ENCODE peak calls at places on chromosome 3, in seven cellular contexts. L is activated T-cell treated with anti-CD3 and anti-CD28 coated beads for 1 hour; A is GM10248; C is activated CD8-positive, alpha-beta memory T cell treated with anti-CD3 and anti-CD28 coated beads for 1 hour; Y is MCF 10A; W is EL; P is endothelial cell. J is an unnamed sample.

GRCh38 chr3:22016197-22016596 is 265.2 kb upstream of the ZNF385D start:
- DNase-seq in C (no peak), A (no peak), P (no peak), W (no peak), L (no peak), Y (no peak), J (no peak)

GRCh38 chr3:44529927-44530326 is 25.1 kb upstream of the ZKSCAN7 start:
- DNase-seq in Y (peak), C (no peak), W (peak), L (no peak), A (no peak), P (no peak), J (no peak)

GRCh38 chr3:168467085-168467714 is 371.5 kb upstream of the GOLIM4 start:
- DNase-seq in A (peak), L (no peak), Y (peak), C (no peak), W (peak), P (peak), J (peak)

GRCh38 chr3:74527566-74527965 is 86.9 kb downstream of the CNTN3 start:
- DNase-seq in C (no peak), A (no peak), P (no peak), L (no peak), Y (no peak), W (no peak), J (no peak)

GRCh38 chr3:53804697-53805462 is 41.3 kb downstream of the CHDH start:
- DNase-seq in Y (peak), C (no peak), W (peak), L (no peak), A (no peak), P (no peak), J (no peak)

GRCh38 chr3:94336076-94336741 is 273.3 kb downstream of the NSUN3 start:
- DNase-seq in L (no peak), Y (peak), C (no peak), W (peak), P (peak), A (no peak), J (peak)

GRCh38 chr3:65936908-65937638 is 101.6 kb downstream of the MAGI1 start:
- DNase-seq in P (peak), C (no peak), L (no peak), Y (no peak), A (no peak), W (no peak), J (no peak)

GRCh38 chr3:139552632-139553335 is 13.2 kb upstream of the RBP1 start:
- DNase-seq in A (no peak), C (no peak), Y (no peak), P (no peak), L (no peak), W (no peak), J (no peak)

GRCh38 chr3:60160105-60160791 is 1091.0 kb downstream of the FHIT start:
- DNase-seq in C (no peak), Y (no peak), L (no peak), P (no peak), W (no peak), A (no peak), J (no peak)

GRCh38 chr3:37443363-37444035 is 269.1 kb upstream of the LRRFIP2 start:
- DNase-seq in W (no peak), L (no peak), Y (peak), C (no peak), A (no peak), P (no peak), J (no peak)

GRCh38 chr3:130462089-130462488 is 54.9 kb upstream of the COL6A6 start:
- DNase-seq in C (no peak), W (no peak), P (no peak), L (no peak), A (no peak), Y (no peak), J (no peak)

GRCh38 chr3:144028798-144029411 is 57.3 kb downstream of the DIPK2A start:
- DNase-seq in Y (no peak), C (no peak), W (no peak), P (no peak), A (peak), L (no peak), J (no peak)

GRCh38 chr3:124986153-124987143 is 51.9 kb upstream of the MUC13 start:
- DNase-seq in C (no peak), P (peak), W (peak), L (no peak), Y (peak), A (no peak), J (no peak)

GRCh38 chr3:141303481-141304223 is 64.7 kb upstream of the ZBTB38 start:
- DNase-seq in C (no peak), L (peak), Y (peak), W (peak), A (peak), P (peak), J (peak)

GRCh38 chr3:152460936-152461335 is 192.2 kb downstream of the MBNL1 start:
- DNase-seq in P (no peak), W (no peak), C (no peak), Y (no peak), L (no peak), A (no peak), J (no peak)

GRCh38 chr3:129224984-129225393 is 24.4 kb upstream of the COPG1 start:
- DNase-seq in P (peak), A (no peak), C (no peak), W (peak), L (no peak), Y (peak), J (no peak)

GRCh38 chr3:37475435-37475834 is 301.1 kb upstream of the LRRFIP2 start:
- DNase-seq in Y (no peak), A (no peak), P (no peak), L (no peak), C (no peak), W (no peak), J (no peak)

GRCh38 chr3:27613846-27614500 is 108.2 kb downstream of the EOMES start:
- DNase-seq in P (no peak), W (peak), L (no peak), Y (no peak), A (no peak), C (no peak), J (no peak)

GRCh38 chr3:178703268-178703975 is 167.2 kb downstream of the KCNMB2 start:
- DNase-seq in Y (peak), P (no peak), W (peak), L (no peak), A (no peak), C (no peak), J (no peak)

GRCh38 chr3:129623447-129624118 is 17.1 kb upstream of the PLXND1 start:
- DNase-seq in W (no peak), Y (no peak), L (no peak), A (no peak), P (peak), C (no peak), J (no peak)

GRCh38 chr3:69116162-69116561 is 6.2 kb downstream of the LMOD3 start:
- DNase-seq in W (no peak), L (no peak), C (no peak), Y (no peak), A (no peak), P (no peak), J (no peak)

GRCh38 chr3:4350789-4351163 is 47.6 kb downstream of the SETMAR start:
- DNase-seq in P (peak), C (no peak), A (peak), L (peak), W (peak), Y (peak), J (no peak)

GRCh38 chr3:23435318-23435717 is 232.2 kb downstream of the UBE2E2 start:
- DNase-seq in P (no peak), Y (no peak), L (no peak), A (no peak), C (no peak), W (no peak), J (peak)

GRCh38 chr3:178297204-178297603 is 239.0 kb upstream of the KCNMB2 start:
- DNase-seq in L (no peak), P (no peak), A (no peak), W (no peak), C (no peak), Y (no peak), J (no peak)

GRCh38 chr3:183435701-183436100 is 7.3 kb upstream of the MCF2L2 start:
- DNase-seq in A (peak), Y (no peak), L (no peak), P (no peak), W (no peak), C (no peak), J (no peak)

GRCh38 chr3:50260027-50260941 is 8.7 kb upstream of the SEMA3B start:
- DNase-seq in W (peak), Y (peak), A (peak), P (peak), C (peak), L (peak), J (no peak)

GRCh38 chr3:126962756-126963155 is 20.2 kb upstream of the PLXNA1 start:
- DNase-seq in L (no peak), A (no peak), C (no peak), P (no peak), W (no peak), Y (no peak), J (no peak)

GRCh38 chr3:36941162-36941561 is 3.7 kb downstream of the TRANK1 start:
- DNase-seq in W (no peak), A (no peak), L (no peak), C (no peak), P (no peak), Y (no peak), J (no peak)

GRCh38 chr3:74027121-74027520 is 402.4 kb upstream of the PDZRN3 start:
- DNase-seq in P (no peak), Y (no peak), A (no peak), W (no peak), C (no peak), L (no peak), J (no peak)

GRCh38 chr3:13023251-13024055 is 49.8 kb downstream of the IQSEC1 start:
- DNase-seq in L (no peak), W (peak), C (no peak), P (no peak), Y (no peak), A (peak), J (no peak)

GRCh38 chr3:153165211-153165815 is 3.3 kb downstream of the RAP2B start:
- DNase-seq in A (no peak), W (peak), Y (no peak), C (no peak), P (no peak), L (no peak), J (no peak)

GRCh38 chr3:185763347-185764010 is 61.4 kb downstream of the IGF2BP2 start:
- DNase-seq in L (no peak), A (no peak), C (no peak), Y (no peak), W (no peak), P (no peak), J (no peak)

GRCh38 chr3:15405448-15406050 is 21.8 kb downstream of the METTL6 start:
- DNase-seq in A (peak), P (peak), L (no peak), C (no peak), Y (peak), W (peak), J (no peak)

GRCh38 chr3:46882377-46883015 is 5.0 kb downstream of the PTH1R start:
- DNase-seq in A (peak), P (peak), Y (no peak), C (no peak), W (peak), L (no peak), J (no peak)

GRCh38 chr3:64316971-64317370 is 91.7 kb upstream of the PRICKLE2 start:
- DNase-seq in A (no peak), Y (peak), C (no peak), L (no peak), W (peak), P (no peak), J (no peak)

GRCh38 chr3:47225310-47225906 is 57.2 kb downstream of the KIF9 start:
- DNase-seq in L (no peak), Y (no peak), C (no peak), P (no peak), A (peak), W (no peak), J (no peak)

GRCh38 chr3:63538912-63539311 is 113.6 kb upstream of the SNTN start:
- DNase-seq in Y (no peak), C (no peak), W (no peak), L (no peak), A (no peak), P (no peak), J (no peak)

GRCh38 chr3:100525753-100526612 is 33.6 kb downstream of the TMEM45A start:
- DNase-seq in A (no peak), L (no peak), W (peak), Y (peak), C (no peak), P (no peak), J (no peak)

J was measured in iPS DF 6.9.